ENCODE peak calls at places on chromosomes 5 and 9, in six cellular contexts. W is IMR-90, I is endothelial cell of umbilical vein, B is MM.1S, O is suprapubic skin, V is astrocyte of the spinal cord. F is an unnamed sample.
A peak's percentile ranks its signal among the peaks of the same experiment; 100 is the strongest.

GRCh38 chr5:7245401-7245800 is 150.5 kb upstream of the ADCY2 start:
- DNase-seq in W (no peak), I (no peak), B (no peak), O (no peak), V (no peak), F (no peak)

GRCh38 chr5:105952875-105953274 is 1717.9 kb downstream of the EFNA5 start:
- DNase-seq in W (peak; percentile 47), I (no peak), B (no peak), O (no peak), V (no peak), F (peak; percentile 21)

GRCh38 chr9:33976414-33976813 is 72.3 kb downstream of the UBAP2 start:
- DNase-seq in W (no peak), I (no peak), B (no peak), O (no peak), V (no peak), F (no peak)

GRCh38 chr5:154860123-154860522 is 1.7 kb downstream of the CNOT8 start:
- DNase-seq in W (peak; percentile 77), I (peak; percentile 25), B (no peak), O (no peak), V (no peak), F (peak; percentile 81)

GRCh38 chr9:137707361-137707760 is 88.6 kb downstream of the EHMT1 start:
- DNase-seq in W (no peak), I (no peak), B (no peak), O (no peak), V (no peak), F (peak; percentile 11)

GRCh38 chr9:21991039-21991959 is 2.9 kb downstream of the CDKN2A start:
- DNase-seq in W (no peak), I (no peak), B (no peak), O (no peak), V (no peak), F (no peak)

GRCh38 chr9:129665008-129665771 is at the start of gene PRRX2:
- DNase-seq in W (peak; percentile 43), I (no peak), B (no peak), O (peak; percentile 87), V (peak; percentile 19), F (peak; percentile 82)

GRCh38 chr5:75622564-75622963 is 11.3 kb downstream of the ANKDD1B start:
- DNase-seq in W (peak; percentile 18), I (no peak), B (no peak), O (no peak), V (no peak), F (no peak)

GRCh38 chr5:135993248-135993893 is 35.4 kb upstream of the TGFBI start:
- DNase-seq in W (peak; percentile 73), I (peak; percentile 76), B (no peak), O (no peak), V (no peak), F (peak; percentile 77)

GRCh38 chr5:145484195-145484594 is 350.9 kb downstream of the PRELID2 start:
- DNase-seq in W (peak; percentile 92), I (peak; percentile 42), B (no peak), O (no peak), V (peak; percentile 81), F (peak; percentile 65)

GRCh38 chr5:109567374-109568044 is 122.2 kb upstream of the MAN2A1 start:
- DNase-seq in W (peak; percentile 28), I (no peak), B (no peak), O (no peak), V (peak; percentile 42), F (peak; percentile 58)

GRCh38 chr5:38871790-38872551 is 26.2 kb downstream of the OSMR start:
- DNase-seq in W (peak; percentile 100), I (peak; percentile 87), B (no peak), O (no peak), V (peak; percentile 97), F (peak; percentile 98)

GRCh38 chr9:95771556-95772280 is 103.8 kb upstream of the ERCC6L2 start:
- DNase-seq in W (peak; percentile 39), I (no peak), B (no peak), O (no peak), V (peak; percentile 58), F (peak; percentile 24)

GRCh38 chr9:124270504-124271335 is 13.0 kb downstream of the NEK6 start:
- DNase-seq in W (no peak), I (peak; percentile 49), B (no peak), O (no peak), V (no peak), F (no peak)

GRCh38 chr9:127561491-127562270 is 50.4 kb upstream of the STXBP1 start:
- DNase-seq in W (peak; percentile 99), I (peak; percentile 91), B (no peak), O (peak; percentile 95), V (peak; percentile 99), F (peak; percentile 99)

GRCh38 chr5:135468086-135468485 is 15.9 kb upstream of the TIFAB start:
- DNase-seq in W (no peak), I (no peak), B (no peak), O (peak; percentile 46), V (no peak), F (no peak)

GRCh38 chr5:121937762-121938161 is 24.0 kb upstream of the SRFBP1 start:
- DNase-seq in W (no peak), I (no peak), B (no peak), O (no peak), V (peak; percentile 24), F (peak; percentile 49)

GRCh38 chr9:132857031-132857430 is 21.1 kb downstream of the AK8 start:
- DNase-seq in W (peak; percentile 72), I (no peak), B (no peak), O (peak; percentile 63), V (peak; percentile 37), F (peak; percentile 77)

GRCh38 chr9:70830618-70831017 is 290.8 kb downstream of the TRPM3 start:
- DNase-seq in W (no peak), I (no peak), B (no peak), O (no peak), V (no peak), F (no peak)

GRCh38 chr9:69554945-69555344 is 117.2 kb downstream of the APBA1 start:
- DNase-seq in W (peak; percentile 93), I (no peak), B (no peak), O (no peak), V (peak; percentile 76), F (peak; percentile 58)

GRCh38 chr5:76303917-76304316 is 99.2 kb upstream of the IQGAP2 start:
- DNase-seq in W (no peak), I (no peak), B (peak; percentile 85), O (no peak), V (no peak), F (no peak)

GRCh38 chr9:15416880-15417279 is 5.8 kb upstream of the SNAPC3 start:
- DNase-seq in W (peak; percentile 65), I (peak; percentile 43), B (no peak), O (no peak), V (peak; percentile 58), F (peak; percentile 25)

DNA sequence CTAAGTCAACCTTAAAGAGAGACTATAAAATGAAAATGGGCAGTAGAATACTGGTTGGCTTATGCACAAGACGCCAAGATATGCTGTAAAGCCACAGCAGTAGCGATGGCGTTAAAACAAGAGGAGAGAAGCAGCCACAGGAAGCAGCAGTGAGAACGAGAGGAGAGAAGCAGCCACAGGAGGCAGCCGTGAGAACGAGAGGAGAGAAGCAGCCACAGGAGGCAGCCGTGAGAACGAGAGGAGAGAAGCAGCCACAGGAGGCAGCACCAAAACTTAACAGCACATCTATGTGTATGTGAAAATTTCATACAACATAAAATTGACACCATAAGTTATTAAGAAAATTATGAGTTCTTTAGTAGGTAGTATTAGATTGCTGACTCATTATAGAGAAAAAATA is 2318.6 kb upstream of the ACO1 start:
- DNase-seq in W (no peak), I (no peak), B (no peak), O (no peak), V (no peak), F (no peak)
- TF ChIP-seq CTCF in W (no peak), I (no peak), B (no peak), O (no peak), V (no peak), F (no peak)

DNA sequence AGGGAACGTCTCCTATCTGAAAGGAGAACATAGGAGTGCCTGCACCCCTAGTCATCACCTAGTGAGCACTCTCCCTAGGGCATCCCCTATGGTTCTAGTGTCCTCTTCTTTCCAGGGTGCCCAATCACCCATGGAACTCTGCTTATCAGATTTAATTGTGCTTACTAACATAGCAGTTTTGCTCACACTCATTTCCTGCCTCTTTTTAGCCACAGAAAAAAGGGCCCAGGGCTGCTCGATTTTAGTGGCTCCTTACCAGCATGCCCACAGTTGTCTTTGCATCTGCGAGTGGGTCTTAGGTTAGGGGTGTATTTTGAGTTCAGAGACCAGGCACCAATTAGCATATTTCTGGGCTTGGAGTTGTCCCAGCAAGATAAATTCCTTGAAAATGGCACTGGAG is 1110.2 kb downstream of the TAF11L14 start:
- DNase-seq in W (no peak), I (no peak), B (peak; percentile 25), O (no peak), V (no peak), F (no peak)
- H3K4me3 ChIP-seq in W (no peak overlapping the region), I (no peak overlapping the region), B (peak overlapping the region; percentile 60), O (no peak overlapping the region), V (no peak overlapping the region), F (no peak overlapping the region)

GRCh38 chr5:67770431-67771025 is 445.0 kb upstream of the PIK3R1 start:
- DNase-seq in W (no peak), I (no peak), B (no peak), O (no peak), V (no peak), F (peak; percentile 6)
- TF ChIP-seq CTCF in W (no peak), I (no peak), B (no peak), O (no peak), V (no peak), F (no peak)

GRCh38 chr5:65102826-65103673 is 334.3 kb downstream of the CWC27 start:
- DNase-seq in W (peak; percentile 15), I (peak; percentile 74), B (peak; percentile 59), O (peak; percentile 73), V (peak; percentile 74), F (peak; percentile 50)
- H3K4me3 ChIP-seq in W (peak overlapping the region; percentile 21), I (peak overlapping the region; percentile 57), B (peak overlapping the region; percentile 74), O (peak overlapping the region; percentile 66), V (peak overlapping the region; percentile 43), F (peak overlapping the region; percentile 56)

DNA sequence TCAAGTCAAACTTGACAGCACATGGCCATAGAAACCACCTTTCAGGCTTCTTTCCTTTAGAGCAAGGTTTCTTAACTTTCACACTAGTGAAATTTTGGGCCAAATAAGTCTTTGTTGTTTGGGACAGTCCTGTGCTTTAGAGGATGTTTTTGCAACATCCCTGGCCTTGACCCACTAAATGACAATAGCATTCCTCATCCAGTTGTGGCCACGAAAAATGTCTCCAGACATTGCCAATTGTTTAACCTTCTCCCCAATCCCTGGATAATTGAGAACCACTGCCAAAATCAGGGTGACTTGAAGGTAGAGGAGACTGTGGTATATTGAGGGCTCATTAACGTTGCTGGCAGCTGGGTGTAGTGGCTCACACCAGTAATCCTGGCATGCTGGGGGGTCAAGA is 72.0 kb downstream of the ALDH1A1 start:
- DNase-seq in W (no peak), I (no peak), B (no peak), O (no peak), V (no peak), F (peak; percentile 51)
- TF ChIP-seq CTCF in W (no peak), I (no peak), B (no peak), O (no peak), V (no peak), F (no peak)

DNA sequence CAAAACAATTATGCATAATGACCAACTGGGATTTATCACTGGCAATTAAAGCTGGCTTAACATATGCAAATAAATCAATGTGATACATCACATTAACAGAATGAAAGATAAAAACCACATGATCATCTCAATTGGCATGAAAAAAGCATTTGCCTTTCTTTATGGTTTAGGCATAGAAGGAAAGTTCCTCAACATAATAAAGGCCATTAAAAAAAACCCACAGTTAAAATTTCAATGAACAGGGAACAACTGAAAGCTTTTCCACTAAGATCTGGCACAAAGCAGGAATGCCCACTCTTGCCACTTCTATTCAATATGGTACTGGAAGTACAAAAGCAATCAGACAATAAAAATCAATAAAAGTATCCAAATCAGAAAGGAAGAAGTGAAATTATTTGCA is 151.2 kb upstream of the CD180 start:
- DNase-seq in W (no peak), I (no peak), B (no peak), O (no peak), V (no peak), F (no peak)
- H3K4me3 ChIP-seq in W (no peak overlapping the region), I (no peak overlapping the region), B (no peak overlapping the region), O (no peak overlapping the region), V (no peak overlapping the region), F (no peak overlapping the region)

F was measured in AG10803.